ENCODE peak calls at places on chromosomes 11 and 22, in nine cellular contexts. S is lower lobe of right lung, R is GM23338, Q is gastrocnemius medialis, T is stomach, X is fibroblast of lung, K is prostate gland, W is hepatocyte, F is body of pancreas. H is an unnamed sample. For H3K27me3, the result is how much of the 10 kb centered on the place peaks cover.

GRCh38 chr11:119388103-119388502 is 6.6 kb upstream of the USP2 start:
- DNase-seq in X (no peak), K (no peak), W (no peak), F (no peak), T (no peak), Q (no peak), S (no peak), R (no peak), H (no peak)

GRCh38 chr22:37062366-37062655 is 10.8 kb downstream of the KCTD17 start:
- DNase-seq in X (no peak), T (no peak), R (no peak), K (no peak), W (no peak), F (no peak), Q (no peak), S (no peak), H (no peak)

GRCh38 chr22:25374871-25375270 is 155.4 kb downstream of the CRYBB2 start:
- DNase-seq in Q (no peak), F (no peak), X (no peak), T (no peak), W (no peak), S (no peak), K (no peak), R (no peak), H (no peak)

GRCh38 chr11:108768370-108768769 is 103.5 kb downstream of the DDX10 start:
- DNase-seq in W (no peak), X (peak), Q (no peak), T (no peak), F (no peak), S (no peak), R (no peak), K (no peak), H (no peak)

GRCh38 chr22:32754413-32755041 is 47.0 kb upstream of the TIMP3 start:
- DNase-seq in W (peak), F (peak), S (no peak), K (no peak), X (peak), R (no peak), Q (peak), T (no peak), H (no peak)

GRCh38 chr11:3849297-3849874 is 6.1 kb upstream of the STIM1 start:
- DNase-seq in Q (no peak), X (no peak), F (peak), W (peak), T (no peak), K (peak), R (peak), S (no peak), H (no peak)

GRCh38 chr22:26835929-26836528 is 178.6 kb downstream of the MIAT start:
- DNase-seq in W (peak), K (no peak), T (peak), S (no peak), R (peak), X (no peak), F (peak), Q (no peak), H (no peak)

GRCh38 chr22:30226192-30226832 is 20.2 kb downstream of the LIF start:
- DNase-seq in R (no peak), Q (no peak), F (no peak), S (no peak), X (peak), W (no peak), K (no peak), T (no peak), H (no peak)

GRCh38 chr22:43749473-43749872 is 62.6 kb downstream of the EFCAB6 start:
- DNase-seq in T (no peak), R (peak), F (no peak), S (no peak), W (no peak), Q (no peak), X (no peak), K (no peak), H (no peak)

GRCh38 chr22:41813726-41814410 is 13.4 kb downstream of the CCDC134 start:
- DNase-seq in S (no peak), T (no peak), R (no peak), X (no peak), F (no peak), K (no peak), Q (no peak), W (no peak), H (no peak)

GRCh38 chr11:79119491-79120284 is 321.1 kb downstream of the TENM4 start:
- DNase-seq in X (peak), T (no peak), R (no peak), Q (no peak), F (no peak), S (no peak), W (no peak), K (no peak), H (no peak)

GRCh38 chr11:67367836-67368227 is 5.6 kb downstream of the CLCF1 start:
- DNase-seq in Q (no peak), W (no peak), F (no peak), X (no peak), R (no peak), T (no peak), K (no peak), S (no peak), H (no peak)

GRCh38 chr22:39250838-39251237 is 6.1 kb upstream of the PDGFB start:
- DNase-seq in W (no peak), X (no peak), K (no peak), S (no peak), Q (no peak), F (no peak), T (no peak), R (peak), H (no peak)

GRCh38 chr22:19760652-19761002 is at the start of gene TBX1:
- DNase-seq in Q (no peak), K (no peak), T (no peak), X (no peak), F (no peak), R (no peak), W (no peak), S (no peak), H (no peak)

GRCh38 chr11:33699515-33700424 is 856 bp downstream of the C11orf91 start:
- DNase-seq in K (no peak), F (peak), W (peak), R (no peak), T (peak), S (peak), Q (no peak), X (no peak), H (peak)

GRCh38 chr11:96149743-96150555 is 193.0 kb downstream of the MAML2 start:
- DNase-seq in Q (no peak), F (no peak), S (no peak), K (no peak), W (peak), X (peak), R (no peak), T (no peak), H (no peak)

GRCh38 chr11:2527621-2528291 is 82.9 kb downstream of the KCNQ1 start:
- DNase-seq in K (no peak), R (no peak), F (peak), W (no peak), Q (no peak), T (no peak), X (no peak), S (peak), H (no peak)

GRCh38 chr22:33844273-33844672 is 76.0 kb downstream of the LARGE1 start:
- DNase-seq in W (no peak), X (no peak), T (no peak), S (no peak), Q (no peak), K (no peak), R (peak), F (no peak), H (no peak)

GRCh38 chr11:28106351-28107043 is 1.5 kb downstream of the KIF18A start:
- DNase-seq in K (no peak), R (no peak), T (no peak), W (no peak), X (no peak), S (no peak), F (no peak), Q (no peak), H (no peak)

DNA sequence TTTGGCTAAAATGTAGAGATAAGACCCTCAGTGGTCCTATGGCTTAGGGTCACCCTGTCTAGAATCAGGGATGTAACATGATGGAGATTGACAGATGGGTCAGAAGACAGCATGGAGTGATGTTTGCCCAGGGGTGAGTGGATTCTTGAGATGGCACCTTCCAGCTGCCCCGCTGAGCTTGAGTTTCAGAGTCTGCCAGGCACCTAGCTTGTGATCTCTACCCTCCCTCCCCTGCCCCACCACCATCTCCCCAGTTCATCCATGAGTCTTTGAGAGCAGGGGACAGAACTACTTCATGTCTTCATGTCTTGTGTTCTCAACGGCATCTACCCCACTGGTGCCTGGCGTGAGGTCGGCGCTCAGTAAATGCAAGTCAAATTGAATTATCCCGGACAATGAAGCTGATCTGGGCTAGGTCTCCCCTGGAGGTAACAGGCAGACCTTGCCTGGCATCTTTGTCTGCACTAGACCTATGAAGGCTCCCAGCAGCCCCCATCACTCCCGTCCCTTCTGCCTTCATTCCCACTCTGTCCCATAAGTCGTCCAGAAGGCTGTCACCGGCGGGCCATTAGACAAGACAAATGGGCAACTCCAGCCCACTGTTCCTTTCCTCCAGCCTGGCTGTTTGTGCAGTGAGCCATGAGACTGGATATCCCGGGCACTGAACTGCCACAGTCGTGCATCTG is 239.2 kb upstream of the TBCEL start:
- DNase-seq in T (no peak), F (no peak), Q (no peak), S (no peak), K (no peak), R (no peak), W (no peak), X (no peak), H (no peak)
- H3K27ac ChIP-seq in T (no peak), F (no peak), Q (no peak), S (no peak), K (no peak), R (no peak), W (no peak), X (no peak), H (no peak)

GRCh38 chr11:126790550-126790981 is 210.0 kb downstream of the KIRREL3 start:
- DNase-seq in R (peak), T (no peak), F (no peak), S (no peak), X (peak), W (no peak), K (no peak), Q (no peak), H (no peak)
- TF ChIP-seq CTCF in R (peak), T (no peak), F (no peak), S (no peak), X (no peak), W (no peak), K (no peak), Q (no peak), H (no peak)

DNA sequence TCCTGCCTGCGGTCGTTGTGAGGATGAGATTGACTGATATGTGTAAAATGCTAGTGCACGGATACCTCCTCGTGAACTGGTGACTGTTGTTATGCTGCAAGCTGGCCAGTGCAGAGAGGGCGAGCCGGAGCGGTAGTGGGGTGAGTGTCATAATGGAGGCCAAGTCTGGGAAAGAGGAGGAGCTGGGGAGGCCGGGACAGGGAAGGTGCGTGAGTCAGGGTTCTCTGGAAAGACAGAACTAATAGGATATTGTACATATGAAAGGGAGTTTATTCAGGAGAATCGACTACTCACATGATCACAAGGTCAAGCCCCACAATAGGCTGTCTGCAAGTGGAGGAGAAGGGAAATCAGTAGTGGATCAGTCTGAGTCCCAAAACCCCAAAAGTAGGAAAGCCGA is 56.8 kb upstream of the FADD start:
- DNase-seq in X (no peak), T (no peak), Q (no peak), F (no peak), R (no peak), S (no peak), K (no peak), W (no peak), H (no peak)
- H3K27me3 ChIP-seq in X (under half), T (under half), Q (under half), F (under half), R (under half), S (under half), K (under half), W (under half), H (under half)

GRCh38 chr22:46660604-46661201 is 40.5 kb downstream of the GRAMD4 start:
- DNase-seq in S (no peak), X (no peak), K (peak), F (peak), R (peak), W (no peak), Q (peak), T (peak), H (no peak)
- H3K27ac ChIP-seq in S (no peak), X (no peak), K (peak), F (peak), R (no peak), W (peak), Q (peak), T (peak), H (peak)

GRCh38 chr22:22235564-22235963 is 9.0 kb upstream of the VPREB1 start:
- DNase-seq in X (no peak), T (no peak), S (no peak), F (peak), R (peak), Q (no peak), W (peak), K (no peak), H (no peak)
- TF ChIP-seq CTCF in X (peak), T (no peak), S (peak), F (peak), R (peak), Q (no peak), W (peak), K (peak), H (peak)

DNA sequence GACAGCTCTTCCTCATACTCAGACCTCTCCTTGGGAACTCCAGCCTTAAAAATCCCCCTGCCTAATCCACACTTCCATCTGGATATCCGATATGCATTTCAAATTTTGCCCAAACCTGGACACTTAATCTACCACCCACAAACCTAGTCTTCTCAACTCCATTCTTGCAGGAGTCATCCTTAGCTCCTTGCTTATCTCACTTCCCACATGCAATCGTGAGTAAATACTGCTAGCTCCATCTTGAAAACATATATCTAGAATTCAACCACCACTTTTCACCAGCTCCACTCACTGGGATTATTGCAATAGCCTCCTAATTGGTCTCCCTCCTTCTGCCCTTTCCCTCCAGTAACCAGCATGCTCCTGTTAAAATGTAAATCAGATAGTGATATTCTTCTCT is 2.6 kb upstream of the MYOD1 start:
- DNase-seq in F (no peak), Q (no peak), R (no peak), X (no peak), S (no peak), W (no peak), T (no peak), K (no peak), H (no peak)
- H3K27me3 ChIP-seq in F (under half), Q (under half), R (half or more), X (under half), S (half or more), W (half or more), T (half or more), K (under half), H (half or more)

H was measured in heart right ventricle.